ENCODE peak calls at places on chromosomes 7 and 10, in ten cellular contexts. One of them, this sample, is unnamed. For H3K4me1, the result is how much of the 10 kb centered on the place peaks cover.

GRCh38 chr7:101856488-101857357 is 39.3 kb downstream of the CUX1 start:
- DNase-seq in K562: peak
- DNase-seq in uterus: peak
- DNase-seq in IMR-90: peak
- DNase-seq in sigmoid colon: peak
- DNase-seq in spleen: peak
- DNase-seq in transverse colon: peak
- DNase-seq in tibial nerve: peak
- DNase-seq in right lobe of liver: peak
- DNase-seq in heart left ventricle: peak
- DNase-seq in this sample: peak

GRCh38 chr7:117297606-117298005 is 25.3 kb downstream of the WNT2 start:
- DNase-seq in uterus: no peak
- DNase-seq in K562: no peak
- DNase-seq in sigmoid colon: no peak
- DNase-seq in spleen: no peak
- DNase-seq in right lobe of liver: no peak
- DNase-seq in tibial nerve: no peak
- DNase-seq in heart left ventricle: no peak
- DNase-seq in transverse colon: no peak
- DNase-seq in IMR-90: no peak
- DNase-seq in this sample: no peak

GRCh38 chr10:62037166-62037831 is 135.8 kb downstream of the ARID5B start:
- DNase-seq in transverse colon: no peak
- DNase-seq in sigmoid colon: no peak
- DNase-seq in IMR-90: peak
- DNase-seq in K562: no peak
- DNase-seq in uterus: peak
- DNase-seq in spleen: no peak
- DNase-seq in tibial nerve: no peak
- DNase-seq in heart left ventricle: no peak
- DNase-seq in right lobe of liver: no peak
- DNase-seq in this sample: no peak

GRCh38 chr10:116108106-116108505 is 164.9 kb downstream of the GFRA1 start:
- DNase-seq in IMR-90: no peak
- DNase-seq in sigmoid colon: no peak
- DNase-seq in K562: no peak
- DNase-seq in uterus: no peak
- DNase-seq in transverse colon: no peak
- DNase-seq in tibial nerve: no peak
- DNase-seq in heart left ventricle: no peak
- DNase-seq in spleen: no peak
- DNase-seq in right lobe of liver: no peak
- DNase-seq in this sample: no peak

GRCh38 chr7:56062382-56062781 is 1.7 kb upstream of the SUMF2 start:
- DNase-seq in heart left ventricle: no peak
- DNase-seq in K562: no peak
- DNase-seq in transverse colon: no peak
- DNase-seq in tibial nerve: no peak
- DNase-seq in sigmoid colon: no peak
- DNase-seq in spleen: no peak
- DNase-seq in uterus: no peak
- DNase-seq in right lobe of liver: peak
- DNase-seq in IMR-90: peak
- DNase-seq in this sample: no peak

GRCh38 chr7:34107306-34107705 is 202.0 kb downstream of the BMPER start:
- DNase-seq in uterus: peak
- DNase-seq in tibial nerve: peak
- DNase-seq in sigmoid colon: no peak
- DNase-seq in transverse colon: no peak
- DNase-seq in heart left ventricle: no peak
- DNase-seq in IMR-90: peak
- DNase-seq in right lobe of liver: no peak
- DNase-seq in K562: no peak
- DNase-seq in spleen: no peak
- DNase-seq in this sample: peak

GRCh38 chr7:42065942-42066341 is 171.1 kb downstream of the GLI3 start:
- DNase-seq in spleen: no peak
- DNase-seq in transverse colon: no peak
- DNase-seq in heart left ventricle: no peak
- DNase-seq in uterus: no peak
- DNase-seq in IMR-90: peak
- DNase-seq in sigmoid colon: no peak
- DNase-seq in right lobe of liver: no peak
- DNase-seq in K562: no peak
- DNase-seq in tibial nerve: no peak
- DNase-seq in this sample: no peak

GRCh38 chr7:18163091-18163490 is 135.4 kb upstream of the PRPS1L1 start:
- DNase-seq in uterus: no peak
- DNase-seq in K562: no peak
- DNase-seq in transverse colon: no peak
- DNase-seq in spleen: no peak
- DNase-seq in right lobe of liver: no peak
- DNase-seq in IMR-90: no peak
- DNase-seq in heart left ventricle: no peak
- DNase-seq in tibial nerve: no peak
- DNase-seq in sigmoid colon: no peak
- DNase-seq in this sample: no peak

GRCh38 chr10:29535012-29535777 is 99.6 kb downstream of the SVIL start:
- DNase-seq in sigmoid colon: peak
- DNase-seq in IMR-90: peak
- DNase-seq in right lobe of liver: no peak
- DNase-seq in transverse colon: peak
- DNase-seq in tibial nerve: peak
- DNase-seq in heart left ventricle: peak
- DNase-seq in spleen: no peak
- DNase-seq in uterus: peak
- DNase-seq in K562: peak
- DNase-seq in this sample: no peak

GRCh38 chr7:25669954-25670841 is 441.9 kb upstream of the NPVF start:
- DNase-seq in IMR-90: no peak
- DNase-seq in K562: no peak
- DNase-seq in sigmoid colon: peak
- DNase-seq in tibial nerve: peak
- DNase-seq in spleen: no peak
- DNase-seq in right lobe of liver: no peak
- DNase-seq in transverse colon: peak
- DNase-seq in uterus: peak
- DNase-seq in heart left ventricle: peak
- DNase-seq in this sample: peak

GRCh38 chr10:132883391-132883881 is 58.9 kb downstream of the CFAP46 start:
- DNase-seq in uterus: no peak
- DNase-seq in heart left ventricle: peak
- DNase-seq in sigmoid colon: peak
- DNase-seq in IMR-90: peak
- DNase-seq in spleen: peak
- DNase-seq in right lobe of liver: peak
- DNase-seq in transverse colon: no peak
- DNase-seq in tibial nerve: no peak
- DNase-seq in K562: no peak
- DNase-seq in this sample: no peak

GRCh38 chr10:87794285-87794684 is 23.7 kb downstream of the ATAD1 start:
- DNase-seq in K562: no peak
- DNase-seq in heart left ventricle: no peak
- DNase-seq in uterus: no peak
- DNase-seq in spleen: no peak
- DNase-seq in IMR-90: no peak
- DNase-seq in right lobe of liver: no peak
- DNase-seq in sigmoid colon: no peak
- DNase-seq in tibial nerve: no peak
- DNase-seq in transverse colon: no peak
- DNase-seq in this sample: no peak

GRCh38 chr7:1917221-1918062 is 247.4 kb downstream of the ELFN1 start:
- DNase-seq in sigmoid colon: no peak
- DNase-seq in uterus: no peak
- DNase-seq in tibial nerve: no peak
- DNase-seq in right lobe of liver: no peak
- DNase-seq in IMR-90: no peak
- DNase-seq in K562: no peak
- DNase-seq in spleen: peak
- DNase-seq in heart left ventricle: peak
- DNase-seq in transverse colon: no peak
- DNase-seq in this sample: no peak

GRCh38 chr7:2922866-2923265 is 78.8 kb upstream of the GNA12 start:
- DNase-seq in transverse colon: no peak
- DNase-seq in heart left ventricle: no peak
- DNase-seq in tibial nerve: no peak
- DNase-seq in spleen: peak
- DNase-seq in right lobe of liver: no peak
- DNase-seq in K562: no peak
- DNase-seq in IMR-90: no peak
- DNase-seq in uterus: no peak
- DNase-seq in sigmoid colon: no peak
- DNase-seq in this sample: no peak

DNA sequence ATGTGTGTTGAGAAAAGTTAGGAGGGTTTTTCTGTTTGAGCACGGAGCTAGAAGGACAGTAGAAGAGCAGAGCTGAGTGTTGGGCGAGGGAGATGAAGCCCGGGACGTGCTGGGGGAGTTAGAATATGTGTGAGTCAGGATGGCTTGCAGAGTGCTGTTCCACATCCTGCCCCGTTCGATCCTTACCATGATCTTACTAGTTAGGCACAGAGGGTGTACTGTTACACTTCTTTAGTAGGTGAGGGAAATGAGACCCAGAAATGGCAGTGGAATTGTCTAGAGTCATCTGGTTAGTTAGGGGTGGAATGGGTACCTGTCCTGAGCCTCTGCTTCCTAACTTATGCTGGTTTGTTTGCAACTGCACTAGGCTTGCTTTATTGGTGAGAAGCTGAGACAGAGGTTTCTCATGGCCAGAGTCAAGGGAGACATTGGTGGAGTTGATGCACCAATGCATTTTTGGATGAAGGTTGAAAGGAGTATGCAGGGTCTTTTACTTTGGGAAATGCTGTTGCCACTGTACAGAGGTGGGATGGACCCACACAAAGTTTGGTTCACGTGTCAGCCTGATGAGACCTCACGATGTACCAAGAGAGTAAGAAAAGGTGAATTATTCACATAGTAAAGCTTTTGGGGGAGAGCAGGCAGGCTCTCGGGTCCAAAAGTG is 42.4 kb downstream of the CCNY start:
- DNase-seq in spleen: no peak
- DNase-seq in uterus: no peak
- DNase-seq in IMR-90: peak
- DNase-seq in K562: peak
- DNase-seq in right lobe of liver: no peak
- DNase-seq in heart left ventricle: no peak
- DNase-seq in sigmoid colon: no peak
- DNase-seq in transverse colon: no peak
- DNase-seq in tibial nerve: no peak
- DNase-seq in this sample: no peak
- H3K4me1 ChIP-seq in spleen: under half
- H3K4me1 ChIP-seq in uterus: under half
- H3K4me1 ChIP-seq in IMR-90: under half
- H3K4me1 ChIP-seq in K562: half or more
- H3K4me1 ChIP-seq in right lobe of liver: under half
- H3K4me1 ChIP-seq in heart left ventricle: half or more
- H3K4me1 ChIP-seq in sigmoid colon: half or more
- H3K4me1 ChIP-seq in transverse colon: under half
- H3K4me1 ChIP-seq in tibial nerve: half or more
- H3K4me1 ChIP-seq in this sample: half or more

GRCh38 chr10:18659784-18660561 is 742 bp downstream of the ARL5B start:
- DNase-seq in transverse colon: peak
- DNase-seq in K562: peak
- DNase-seq in IMR-90: peak
- DNase-seq in heart left ventricle: no peak
- DNase-seq in tibial nerve: no peak
- DNase-seq in spleen: no peak
- DNase-seq in uterus: no peak
- DNase-seq in sigmoid colon: no peak
- DNase-seq in right lobe of liver: no peak
- DNase-seq in this sample: no peak

GRCh38 chr10:18665079-18665478 is 5.8 kb downstream of the ARL5B start:
- DNase-seq in transverse colon: no peak
- DNase-seq in tibial nerve: no peak
- DNase-seq in spleen: no peak
- DNase-seq in right lobe of liver: no peak
- DNase-seq in sigmoid colon: no peak
- DNase-seq in IMR-90: no peak
- DNase-seq in uterus: no peak
- DNase-seq in heart left ventricle: no peak
- DNase-seq in K562: no peak
- DNase-seq in this sample: no peak

GRCh38 chr10:18658301-18658991 is 785 bp upstream of the ARL5B start:
- DNase-seq in tibial nerve: peak
- DNase-seq in right lobe of liver: no peak
- DNase-seq in transverse colon: peak
- DNase-seq in IMR-90: peak
- DNase-seq in uterus: peak
- DNase-seq in K562: no peak
- DNase-seq in spleen: peak
- DNase-seq in heart left ventricle: peak
- DNase-seq in sigmoid colon: no peak
- DNase-seq in this sample: no peak

GRCh38 chr10:18658992-18659783 is at the start of gene ARL5B:
- DNase-seq in sigmoid colon: peak
- DNase-seq in right lobe of liver: peak
- DNase-seq in heart left ventricle: peak
- DNase-seq in transverse colon: peak
- DNase-seq in tibial nerve: peak
- DNase-seq in K562: peak
- DNase-seq in uterus: peak
- DNase-seq in IMR-90: peak
- DNase-seq in spleen: peak
- DNase-seq in this sample: peak

GRCh38 chr10:18660816-18661431 is 1.7 kb downstream of the ARL5B start:
- DNase-seq in K562: no peak
- DNase-seq in tibial nerve: no peak
- DNase-seq in IMR-90: no peak
- DNase-seq in heart left ventricle: no peak
- DNase-seq in uterus: no peak
- DNase-seq in sigmoid colon: no peak
- DNase-seq in right lobe of liver: no peak
- DNase-seq in transverse colon: no peak
- DNase-seq in spleen: no peak
- DNase-seq in this sample: no peak
- H3K4me3 ChIP-seq in K562: peak
- H3K4me3 ChIP-seq in tibial nerve: peak
- H3K4me3 ChIP-seq in IMR-90: peak
- H3K4me3 ChIP-seq in heart left ventricle: peak
- H3K4me3 ChIP-seq in uterus: no peak
- H3K4me3 ChIP-seq in sigmoid colon: no peak
- H3K4me3 ChIP-seq in right lobe of liver: peak
- H3K4me3 ChIP-seq in transverse colon: no peak
- H3K4me3 ChIP-seq in spleen: peak
- H3K4me3 ChIP-seq in this sample: peak

GRCh38 chr7:157668221-157668883 is 331.5 kb downstream of the DNAJB6 start:
- DNase-seq in sigmoid colon: peak
- DNase-seq in IMR-90: no peak
- DNase-seq in tibial nerve: no peak
- DNase-seq in right lobe of liver: no peak
- DNase-seq in spleen: peak
- DNase-seq in transverse colon: no peak
- DNase-seq in heart left ventricle: no peak
- DNase-seq in uterus: no peak
- DNase-seq in K562: no peak
- DNase-seq in this sample: no peak
- TF ChIP-seq POLR2A in sigmoid colon: no peak
- TF ChIP-seq POLR2A in IMR-90: no peak
- TF ChIP-seq POLR2A in tibial nerve: no peak
- TF ChIP-seq POLR2A in right lobe of liver: no peak
- TF ChIP-seq POLR2A in spleen: no peak
- TF ChIP-seq POLR2A in transverse colon: no peak
- TF ChIP-seq POLR2A in heart left ventricle: no peak
- TF ChIP-seq POLR2A in uterus: no peak
- TF ChIP-seq POLR2A in K562: no peak
- TF ChIP-seq POLR2A in this sample: no peak

GRCh38 chr10:78515037-78515872 is 481.6 kb downstream of the RPS24 start:
- DNase-seq in K562: no peak
- DNase-seq in heart left ventricle: peak
- DNase-seq in transverse colon: no peak
- DNase-seq in sigmoid colon: no peak
- DNase-seq in IMR-90: no peak
- DNase-seq in right lobe of liver: no peak
- DNase-seq in uterus: peak
- DNase-seq in spleen: no peak
- DNase-seq in tibial nerve: no peak
- DNase-seq in this sample: no peak
- H3K4me1 ChIP-seq in K562: under half
- H3K4me1 ChIP-seq in heart left ventricle: under half
- H3K4me1 ChIP-seq in transverse colon: under half
- H3K4me1 ChIP-seq in sigmoid colon: half or more
- H3K4me1 ChIP-seq in IMR-90: under half
- H3K4me1 ChIP-seq in right lobe of liver: under half
- H3K4me1 ChIP-seq in uterus: under half
- H3K4me1 ChIP-seq in spleen: under half
- H3K4me1 ChIP-seq in tibial nerve: under half
- H3K4me1 ChIP-seq in this sample: under half

This sample was measured in gastrocnemius medialis.